ENCODE peak calls at places on chromosome 11, in five cellular contexts. L is GM12878, H is uterus, J is HFF-Myc, E is fibroblast of lung. S is an unnamed sample.

GRCh38 chr11:57279131-57279530 is 42.1 kb upstream of the APLNR start:
- DNase-seq in L (no peak), H (no peak), J (no peak), E (no peak), S (no peak)

GRCh38 chr11:9367551-9367950 is 16.9 kb upstream of the IPO7 start:
- DNase-seq in L (no peak), H (no peak), J (no peak), E (no peak), S (no peak)

GRCh38 chr11:128290106-128290840 is 297.1 kb downstream of the ETS1 start:
- DNase-seq in L (peak), H (peak), J (peak), E (peak), S (peak)

GRCh38 chr11:131073167-131073566 is 156.9 kb upstream of the SNX19 start:
- DNase-seq in L (no peak), H (no peak), J (no peak), E (no peak), S (no peak)

GRCh38 chr11:100872951-100873350 is 185.9 kb downstream of the ARHGAP42 start:
- DNase-seq in L (no peak), H (no peak), J (no peak), E (peak), S (no peak)

GRCh38 chr11:44793350-44794090 is 66.8 kb downstream of the TSPAN18 start:
- DNase-seq in L (no peak), H (no peak), J (no peak), E (peak), S (no peak)

GRCh38 chr11:123356539-123356938 is 73.5 kb upstream of the GRAMD1B start:
- DNase-seq in L (no peak), H (no peak), J (no peak), E (no peak), S (no peak)

GRCh38 chr11:72759468-72759867 is 7.3 kb upstream of the ARAP1 start:
- DNase-seq in L (no peak), H (no peak), J (no peak), E (peak), S (no peak)

GRCh38 chr11:9150501-9150900 is 59.1 kb upstream of the SCUBE2 start:
- DNase-seq in L (no peak), H (no peak), J (no peak), E (peak), S (peak)

GRCh38 chr11:32071811-32072210 is 19.1 kb upstream of the RCN1 start:
- DNase-seq in L (no peak), H (no peak), J (no peak), E (peak), S (no peak)

GRCh38 chr11:34203377-34203801 is 98.0 kb downstream of the NAT10 start:
- DNase-seq in L (no peak), H (no peak), J (no peak), E (no peak), S (no peak)

GRCh38 chr11:36160115-36160514 is 129.1 kb downstream of the COMMD9 start:
- DNase-seq in L (no peak), H (peak), J (no peak), E (no peak), S (no peak)

GRCh38 chr11:10683429-10683828 is 10.1 kb downstream of the IRAG1 start:
- DNase-seq in L (no peak), H (no peak), J (no peak), E (no peak), S (no peak)

GRCh38 chr11:77874206-77874605 is 53.3 kb downstream of the AAMDC start:
- DNase-seq in L (no peak), H (no peak), J (no peak), E (peak), S (no peak)

GRCh38 chr11:22130462-22131053 is 62.3 kb upstream of the ANO5 start:
- DNase-seq in L (no peak), H (no peak), J (no peak), E (no peak), S (no peak)

GRCh38 chr11:83656931-83657330 is 370.8 kb upstream of the CCDC90B start:
- DNase-seq in L (no peak), H (no peak), J (no peak), E (peak), S (peak)

GRCh38 chr11:26930518-26931247 is 63.2 kb upstream of the FIBIN start:
- DNase-seq in L (no peak), H (no peak), J (peak), E (peak), S (no peak)

GRCh38 chr11:128862913-128863660 is 4.0 kb downstream of the KCNJ1 start:
- DNase-seq in L (no peak), H (no peak), J (peak), E (peak), S (peak)

GRCh38 chr11:17593466-17594245 is 46.6 kb downstream of the OTOG start:
- DNase-seq in L (no peak), H (no peak), J (no peak), E (no peak), S (no peak)

GRCh38 chr11:17386331-17387084 is 2.0 kb downstream of the KCNJ11 start:
- DNase-seq in L (no peak), H (no peak), J (no peak), E (peak), S (no peak)

GRCh38 chr11:85665756-85666155 is 827 bp upstream of the CREBZF start:
- DNase-seq in L (no peak), H (no peak), J (no peak), E (peak), S (peak)

GRCh38 chr11:4092031-4092430 is 2.6 kb upstream of the RRM1 start:
- DNase-seq in L (no peak), H (no peak), J (no peak), E (no peak), S (no peak)

GRCh38 chr11:47415949-47416472 is 7.6 kb downstream of the SLC39A13 start:
- DNase-seq in L (no peak), H (peak), J (peak), E (peak), S (no peak)

GRCh38 chr11:47413908-47414684 is 5.7 kb downstream of the SLC39A13 start:
- DNase-seq in L (no peak), H (peak), J (no peak), E (peak), S (no peak)

GRCh38 chr11:47413351-47413750 is 5.0 kb downstream of the SLC39A13 start:
- DNase-seq in L (no peak), H (no peak), J (no peak), E (no peak), S (no peak)

GRCh38 chr11:47414685-47415070 is 6.3 kb downstream of the SLC39A13 start:
- DNase-seq in L (no peak), H (no peak), J (no peak), E (no peak), S (no peak)

DNA sequence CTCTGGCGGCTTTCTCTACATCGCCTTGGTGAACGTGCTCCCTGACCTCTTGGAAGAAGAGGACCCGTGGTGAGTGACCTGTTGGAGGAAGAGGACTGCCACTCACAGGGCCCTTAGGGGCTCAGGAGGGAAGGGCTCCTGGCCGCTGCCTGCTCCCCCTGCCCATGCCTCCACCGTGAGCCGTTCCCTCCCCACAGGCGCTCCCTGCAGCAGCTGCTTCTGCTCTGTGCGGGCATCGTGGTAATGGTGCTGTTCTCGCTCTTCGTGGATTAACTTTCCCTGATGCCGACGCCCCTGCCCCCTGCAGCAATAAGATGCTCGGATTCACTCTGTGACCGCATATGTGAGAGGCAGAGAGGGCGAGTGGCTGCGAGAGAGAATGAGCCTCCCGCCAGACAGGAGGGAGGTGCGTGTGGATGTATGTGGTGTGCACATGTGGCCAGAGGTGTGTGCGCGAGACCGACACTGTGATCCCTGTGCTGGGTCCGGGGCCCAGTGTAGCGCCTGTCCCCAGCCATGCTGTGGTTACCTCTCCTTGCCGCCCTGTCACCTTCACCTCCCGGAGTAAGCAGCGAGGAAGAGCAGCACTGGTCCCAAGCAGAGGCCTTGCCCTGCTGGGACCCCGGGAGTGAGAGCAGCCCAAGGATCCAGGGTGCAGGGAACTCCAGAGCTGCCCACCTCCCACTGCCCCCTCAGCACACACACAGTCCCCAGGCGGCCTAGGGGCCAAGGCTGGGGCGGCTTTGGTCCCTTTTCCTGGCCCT is 6.9 kb downstream of the SLC39A13 start:
- DNase-seq in L (no peak), H (no peak), J (no peak), E (no peak), S (no peak)
- H3K4me3 ChIP-seq in L (no peak), H (no peak), J (peak), E (no peak), S (no peak)

GRCh38 chr11:118153516-118153915 is 893 bp upstream of the SCN4B start:
- DNase-seq in L (no peak), H (no peak), J (no peak), E (no peak), S (no peak)
- H3K4me3 ChIP-seq in L (no peak), H (no peak), J (peak), E (peak), S (no peak)

DNA sequence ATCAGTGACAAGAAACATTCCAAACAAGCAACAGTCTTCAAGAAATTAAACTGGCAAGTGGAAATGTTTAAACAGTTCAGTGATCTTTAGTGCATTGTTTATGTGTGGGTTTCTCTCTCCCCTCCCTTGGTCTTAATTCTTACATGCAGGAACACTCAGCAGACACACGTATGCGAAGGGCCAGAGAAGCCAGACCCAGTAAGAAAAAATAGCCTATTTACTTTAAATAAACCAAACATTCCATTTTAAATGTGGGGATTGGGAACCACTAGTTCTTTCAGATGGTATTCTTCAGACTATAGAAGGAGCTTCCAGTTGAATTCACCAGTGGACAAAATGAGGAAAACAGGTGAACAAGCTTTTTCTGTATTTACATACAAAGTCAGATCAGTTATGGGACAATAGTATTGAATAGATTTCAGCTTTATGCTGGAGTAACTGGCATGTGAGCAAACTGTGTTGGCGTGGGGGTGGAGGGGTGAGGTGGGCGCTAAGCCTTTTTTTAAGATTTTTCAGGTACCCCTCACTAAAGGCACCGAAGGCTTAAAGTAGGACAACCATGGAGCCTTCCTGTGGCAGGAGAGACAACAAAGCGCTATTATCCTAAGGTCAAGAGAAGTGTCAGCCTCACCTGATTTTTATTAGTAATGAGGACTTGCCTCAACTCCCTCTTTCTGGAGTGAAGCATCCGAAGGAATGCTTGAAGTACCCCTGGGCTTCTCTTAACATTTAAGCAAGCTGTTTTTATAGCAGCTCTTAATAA is 6.0 kb downstream of the MALAT1 start:
- DNase-seq in L (no peak), H (no peak), J (peak), E (peak), S (no peak)
- H3K4me3 ChIP-seq in L (peak), H (peak), J (peak), E (peak), S (peak)

GRCh38 chr11:63833048-63833447 is 5.9 kb upstream of the MARK2 start:
- DNase-seq in L (no peak), H (no peak), J (no peak), E (no peak), S (no peak)

GRCh38 chr11:63832336-63832735 is 6.6 kb upstream of the MARK2 start:
- DNase-seq in L (no peak), H (no peak), J (no peak), E (no peak), S (no peak)

GRCh38 chr11:63835156-63835540 is 3.8 kb upstream of the MARK2 start:
- DNase-seq in L (no peak), H (no peak), J (no peak), E (no peak), S (no peak)

GRCh38 chr11:63837027-63837688 is 1.8 kb upstream of the MARK2 start:
- DNase-seq in L (no peak), H (peak), J (peak), E (peak), S (no peak)

DNA sequence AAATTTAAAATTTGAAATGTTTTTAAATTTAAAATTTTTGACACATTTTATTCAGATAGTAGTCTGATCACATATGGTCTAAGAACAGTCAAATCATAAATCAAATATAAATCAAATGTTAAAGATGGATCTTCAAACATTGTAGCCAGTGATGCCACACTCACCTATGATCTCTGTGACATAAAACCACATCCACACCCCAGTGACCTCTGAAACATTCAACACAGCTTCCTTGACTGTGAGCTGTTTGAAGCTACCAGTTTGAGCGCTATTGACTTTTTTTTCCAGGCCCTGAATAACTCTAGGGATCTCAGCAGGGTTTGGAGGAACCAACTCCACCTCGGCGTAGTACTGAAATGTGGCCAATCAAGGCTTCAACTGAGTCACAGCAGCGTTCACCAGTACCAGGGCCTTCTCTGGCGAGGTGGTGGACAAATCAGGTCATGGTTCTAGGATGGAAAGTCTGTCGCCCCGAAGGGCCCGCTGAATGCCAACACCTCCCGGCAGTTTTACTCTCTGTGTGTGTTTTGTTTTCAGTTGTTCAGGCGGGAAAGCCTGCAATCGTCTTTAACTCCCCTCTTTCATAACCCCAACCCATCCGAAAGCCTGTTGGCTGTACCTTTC is 4.3 kb upstream of the MARK2 start:
- DNase-seq in L (no peak), H (no peak), J (no peak), E (no peak), S (no peak)
- H3K4me3 ChIP-seq in L (no peak), H (no peak), J (no peak), E (no peak), S (no peak)

GRCh38 chr11:94599510-94599909 is 32.3 kb downstream of the PIWIL4 start:
- DNase-seq in L (no peak), H (no peak), J (no peak), E (no peak), S (no peak)

GRCh38 chr11:94593030-94593429 is 25.9 kb downstream of the PIWIL4 start:
- DNase-seq in L (no peak), H (no peak), J (no peak), E (peak), S (no peak)

GRCh38 chr11:94597896-94598295 is 30.7 kb downstream of the PIWIL4 start:
- DNase-seq in L (no peak), H (no peak), J (no peak), E (peak), S (no peak)

DNA sequence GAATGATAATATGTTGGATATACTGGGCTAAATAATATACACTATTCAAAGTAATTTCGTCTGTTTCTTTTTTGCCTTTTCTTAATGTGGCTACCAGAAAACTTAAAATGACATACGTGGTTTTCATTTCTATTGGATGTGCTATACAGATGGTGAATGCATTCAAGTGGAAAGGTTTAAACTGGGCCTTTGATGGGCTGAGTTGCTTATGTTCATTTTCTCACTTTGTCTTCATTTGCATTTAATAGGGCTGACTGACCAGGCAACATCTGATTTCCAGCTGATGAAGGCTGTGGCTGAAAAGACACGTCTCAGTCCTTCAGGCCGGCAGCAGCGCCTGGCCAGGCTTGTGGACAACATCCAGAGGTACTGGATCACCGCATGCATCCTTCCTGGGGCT is 27.9 kb downstream of the PIWIL4 start:
- DNase-seq in L (no peak), H (no peak), J (no peak), E (no peak), S (no peak)
- H3K4me3 ChIP-seq in L (no peak), H (no peak), J (no peak), E (no peak), S (no peak)

DNA sequence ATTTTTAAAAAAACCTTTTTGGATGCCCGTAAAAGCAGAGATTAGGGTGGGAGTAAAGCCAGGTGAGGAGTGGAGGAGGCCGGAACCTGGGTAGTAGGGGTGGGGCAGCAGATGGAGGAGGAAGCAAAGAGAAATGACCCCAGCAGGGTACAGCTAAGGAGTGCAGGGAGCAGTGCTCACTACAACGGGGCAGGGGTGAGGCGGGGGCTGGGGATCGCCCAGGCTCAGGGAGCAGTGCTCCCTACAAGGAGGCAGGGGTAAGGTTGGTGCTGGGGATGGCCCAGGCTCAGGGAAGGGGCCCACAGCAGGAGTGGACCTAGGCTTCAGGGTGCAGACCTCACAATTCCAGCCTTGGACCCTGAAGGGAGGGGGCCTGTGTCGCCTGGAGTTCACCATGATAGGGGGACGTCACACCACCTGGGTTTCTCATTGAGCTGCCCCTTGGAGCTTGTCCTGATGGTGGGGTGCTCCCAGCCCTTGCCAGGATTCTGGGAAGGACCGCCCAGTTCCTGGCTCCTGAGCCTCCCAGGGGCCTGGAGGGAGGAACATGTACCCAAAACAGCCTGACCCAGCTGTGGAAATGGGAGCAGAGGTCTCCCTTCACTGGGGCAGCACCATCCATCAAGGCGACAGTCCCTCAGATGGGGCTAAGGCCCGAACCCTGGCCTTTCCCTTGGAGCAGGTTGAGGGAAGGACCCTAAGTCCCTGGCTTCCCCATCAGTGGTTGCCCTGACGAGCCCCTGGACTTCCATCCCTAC is 2.9 kb upstream of the PNPLA2 start:
- DNase-seq in L (no peak), H (no peak), J (no peak), E (no peak), S (no peak)
- H3K4me3 ChIP-seq in L (no peak), H (no peak), J (no peak), E (no peak), S (no peak)

DNA sequence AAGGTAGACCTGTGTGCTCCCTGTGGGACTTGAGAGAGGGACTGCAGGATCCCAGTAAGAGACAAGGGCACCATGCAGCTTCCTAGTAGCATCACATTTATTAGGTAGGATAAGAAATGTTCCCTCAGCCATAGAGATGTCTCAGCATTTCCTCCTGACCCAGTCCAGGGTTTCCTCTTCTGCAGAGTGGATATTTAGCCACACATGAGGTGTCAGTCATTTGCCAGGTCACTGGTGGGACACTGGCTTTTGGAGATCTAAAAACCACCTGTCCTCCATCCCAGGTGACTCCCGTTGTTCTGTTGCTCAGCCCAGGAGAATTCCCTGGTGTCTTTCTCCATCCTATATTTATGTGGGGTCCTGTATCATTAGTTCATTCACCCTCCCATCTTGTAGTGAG is 117.5 kb upstream of the NNMT start:
- DNase-seq in L (no peak), H (no peak), J (no peak), E (no peak), S (no peak)
- H3K4me3 ChIP-seq in L (no peak), H (no peak), J (no peak), E (no peak), S (no peak)

DNA sequence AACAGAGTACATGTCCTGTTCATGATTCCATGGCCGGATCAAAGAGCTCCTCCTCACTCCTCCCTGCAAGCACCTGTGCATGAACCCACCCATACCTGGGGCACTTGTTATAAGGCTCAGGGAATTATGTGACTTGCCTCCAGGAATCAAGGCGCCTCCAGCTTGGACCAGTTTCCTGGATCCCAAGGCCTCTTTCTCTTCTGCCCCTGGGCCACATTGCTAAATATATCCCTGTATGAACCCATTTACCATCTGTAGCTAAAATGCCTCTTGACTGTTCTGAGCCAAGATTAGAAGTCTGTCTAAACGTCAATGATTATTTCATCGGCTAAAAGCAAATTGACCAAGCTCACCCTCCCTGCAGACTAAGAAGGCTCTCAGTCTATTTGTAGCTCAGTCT is 135.6 kb downstream of the KIRREL3 start:
- DNase-seq in L (no peak), H (no peak), J (no peak), E (no peak), S (no peak)
- H3K4me3 ChIP-seq in L (no peak), H (no peak), J (no peak), E (no peak), S (no peak)

S was measured in epithelial cell of proximal tubule.